ENCODE peak calls at places on chromosomes 11 and 22, in four cellular contexts. A is gastrocnemius medialis, L is fibroblast of lung, U is colonic mucosa. M is an unnamed sample.

GRCh38 chr22:30947163-30947820 is 21.3 kb downstream of the MORC2 start:
- DNase-seq in A (no peak), L (no peak), U (no peak), M (peak; percentile 86)

GRCh38 chr11:96484361-96484760 is 94.5 kb downstream of the JRKL start:
- DNase-seq in A (no peak), L (no peak), U (no peak), M (no peak)

GRCh38 chr11:73242291-73243092 is 24.4 kb downstream of the P2RY2 start:
- DNase-seq in A (peak; percentile 75), L (peak; percentile 67), U (peak; percentile 74), M (peak; percentile 54)

GRCh38 chr11:28464252-28464867 is 356.2 kb downstream of the METTL15 start:
- DNase-seq in A (no peak), L (peak; percentile 85), U (no peak), M (no peak)

GRCh38 chr22:18033204-18033998 is 9.0 kb upstream of the MICAL3 start:
- DNase-seq in A (no peak), L (no peak), U (no peak), M (no peak)

GRCh38 chr11:36480833-36481232 is 29.2 kb downstream of the TRAF6 start:
- DNase-seq in A (no peak), L (no peak), U (no peak), M (no peak)

GRCh38 chr11:1326435-1327063 is 17.1 kb upstream of the TOLLIP start:
- DNase-seq in A (no peak), L (peak; percentile 69), U (no peak), M (no peak)

GRCh38 chr22:42970029-42970428 is 44.9 kb downstream of the PACSIN2 start:
- DNase-seq in A (peak; percentile 38), L (no peak), U (no peak), M (no peak)

GRCh38 chr22:39556970-39557811 is 13.4 kb upstream of the CACNA1I start:
- DNase-seq in A (no peak), L (peak; percentile 18), U (no peak), M (no peak)

GRCh38 chr11:94780432-94780831 is 12.3 kb downstream of the AMOTL1 start:
- DNase-seq in A (no peak), L (no peak), U (no peak), M (no peak)

GRCh38 chr11:60897496-60897895 is 8.9 kb downstream of the PRPF19 start:
- DNase-seq in A (no peak), L (no peak), U (no peak), M (no peak)

GRCh38 chr11:11709447-11710239 is 87.8 kb upstream of the GALNT18 start:
- DNase-seq in A (no peak), L (no peak), U (no peak), M (no peak)

GRCh38 chr11:72637198-72637597 is 37.0 kb downstream of the PDE2A start:
- DNase-seq in A (no peak), L (no peak), U (no peak), M (no peak)

GRCh38 chr11:113104390-113105251 is 143.4 kb downstream of the NCAM1 start:
- DNase-seq in A (no peak), L (no peak), U (no peak), M (no peak)

GRCh38 chr11:35875063-35875462 is 68.8 kb upstream of the LDLRAD3 start:
- DNase-seq in A (no peak), L (no peak), U (no peak), M (no peak)

GRCh38 chr11:89119426-89119825 is 53.6 kb upstream of the GRM5 start:
- DNase-seq in A (no peak), L (no peak), U (no peak), M (no peak)

GRCh38 chr22:36457688-36458450 is 23.6 kb downstream of the TXN2 start:
- DNase-seq in A (peak; percentile 42), L (peak; percentile 50), U (no peak), M (no peak)

GRCh38 chr11:125244166-125244565 is 79.6 kb downstream of the PKNOX2 start:
- DNase-seq in A (no peak), L (no peak), U (no peak), M (no peak)

GRCh38 chr11:62146476-62147200 is 22.8 kb downstream of the INCENP start:
- DNase-seq in A (no peak), L (no peak), U (no peak), M (no peak)

GRCh38 chr11:112697371-112697770 is 263.8 kb upstream of the NCAM1 start:
- DNase-seq in A (no peak), L (no peak), U (no peak), M (no peak)

GRCh38 chr11:117175104-117175503 is 3.4 kb upstream of the SIDT2 start:
- DNase-seq in A (no peak), L (no peak), U (no peak), M (no peak)

GRCh38 chr11:61688368-61689163 is 8.4 kb downstream of the DAGLA start:
- DNase-seq in A (peak; percentile 77), L (peak; percentile 46), U (peak; percentile 90), M (peak; percentile 83)

GRCh38 chr22:49102367-49102766 is 725.3 kb downstream of the BRD1 start:
- DNase-seq in A (no peak), L (no peak), U (no peak), M (no peak)

GRCh38 chr11:63595296-63595695 is 18.9 kb downstream of the PLAAT3 start:
- DNase-seq in A (no peak), L (no peak), U (peak; percentile 5), M (no peak)

GRCh38 chr11:73313652-73314051 is 5.6 kb downstream of the ARHGEF17 start:
- DNase-seq in A (no peak), L (no peak), U (no peak), M (no peak)

GRCh38 chr11:113401718-113402117 is 14.1 kb downstream of the ANKK1 start:
- DNase-seq in A (peak; percentile 86), L (no peak), U (peak; percentile 65), M (peak; percentile 94)

GRCh38 chr22:40391417-40391816 is 21.0 kb downstream of the SGSM3 start:
- DNase-seq in A (no peak), L (no peak), U (no peak), M (no peak)

GRCh38 chr11:82732348-82732733 is 1.3 kb downstream of the FAM181B start:
- DNase-seq in A (no peak), L (no peak), U (no peak), M (no peak)

GRCh38 chr22:39428597-39429071 is 28.2 kb upstream of the MGAT3 start:
- DNase-seq in A (no peak), L (no peak), U (no peak), M (no peak)

GRCh38 chr22:37048133-37048532 is 3.4 kb upstream of the KCTD17 start:
- DNase-seq in A (no peak), L (no peak), U (no peak), M (no peak)

GRCh38 chr11:73139476-73140198 is 2.5 kb downstream of the FCHSD2 start:
- DNase-seq in A (no peak), L (peak; percentile 37), U (no peak), M (no peak)

GRCh38 chr22:49340406-49340805 is 487.3 kb downstream of the BRD1 start:
- DNase-seq in A (no peak), L (no peak), U (no peak), M (no peak)

GRCh38 chr11:45390407-45390806 is 104.3 kb upstream of the SYT13 start:
- DNase-seq in A (no peak), L (no peak), U (no peak), M (no peak)

GRCh38 chr22:48836673-48837340 is 990.9 kb downstream of the BRD1 start:
- DNase-seq in A (no peak), L (no peak), U (no peak), M (no peak)

GRCh38 chr11:44319170-44319551 is 9.2 kb upstream of the ALX4 start:
- DNase-seq in A (no peak), L (no peak), U (no peak), M (no peak)
- H3K4me3 ChIP-seq in A (no peak overlapping the region), L (no peak overlapping the region), U (no peak overlapping the region), M (no peak overlapping the region)

DNA sequence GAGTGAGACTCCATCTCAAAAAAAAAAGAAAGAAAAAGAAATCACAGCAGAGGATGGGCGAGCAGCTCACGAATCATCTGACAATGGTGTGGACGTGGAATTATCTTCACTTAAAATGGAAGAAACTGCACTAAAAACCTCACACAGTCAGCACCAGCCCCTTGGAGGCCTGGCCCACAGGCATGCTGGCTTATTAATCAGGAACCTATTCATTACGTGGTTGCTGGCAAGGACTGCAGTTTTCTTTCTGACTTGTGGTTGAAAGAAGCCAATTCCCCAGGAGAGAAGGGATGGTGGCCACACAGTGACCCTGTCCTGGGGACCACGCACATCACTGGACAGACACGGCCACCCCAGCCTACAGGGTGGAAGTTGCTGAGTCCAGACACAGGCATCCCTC is 401.1 kb downstream of the CTTN start:
- DNase-seq in A (no peak), L (peak; percentile 74), U (no peak), M (no peak)
- H3K9me3 ChIP-seq in A (no peaks in the 10 kb centered on the region), L (no peaks in the 10 kb centered on the region), U (no peaks in the 10 kb centered on the region), M (peaks cover 8% of the 10 kb centered on the region)

DNA sequence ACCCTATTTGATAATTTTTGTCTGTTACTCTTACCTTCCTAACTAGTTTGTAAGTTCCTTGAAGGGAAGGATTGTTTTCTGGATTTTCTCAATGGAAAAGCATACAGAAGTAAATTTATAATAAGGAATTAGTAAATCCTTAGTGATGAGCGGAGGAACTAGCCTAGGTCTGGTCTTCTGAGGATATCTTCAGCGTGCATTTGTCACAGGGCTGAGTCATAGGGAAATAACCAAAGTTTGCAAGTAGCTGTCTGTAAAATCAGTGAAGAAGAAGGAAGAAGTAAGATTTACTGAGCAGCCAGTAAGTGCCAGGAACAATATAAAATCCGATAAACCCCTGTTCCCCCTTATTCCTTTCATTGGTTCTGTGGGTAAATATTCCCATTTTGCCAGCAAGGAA is 162.7 kb upstream of the SORL1-AS1 start:
- DNase-seq in A (no peak), L (peak; percentile 28), U (no peak), M (no peak)
- H3K36me3 ChIP-seq in A (no peaks in the 10 kb centered on the region), L (no peaks in the 10 kb centered on the region), U (no peaks in the 10 kb centered on the region), M (no peaks in the 10 kb centered on the region)

GRCh38 chr11:6526411-6527135 is 29.5 kb downstream of the DNHD1 start:
- DNase-seq in A (no peak), L (no peak), U (no peak), M (no peak)
- H3K4me3 ChIP-seq in A (no peak overlapping the region), L (no peak overlapping the region), U (no peak overlapping the region), M (no peak overlapping the region)

M was measured in breast epithelium.